ENCODE peak calls at places on chromosomes 1 and 21, in six cellular contexts. One of them, this sample, is unnamed.
A peak's percentile ranks its signal among the peaks of the same experiment; 100 is the strongest.

GRCh38 chr1:75937034-75937433 is 4.8 kb upstream of the ASB17 start:
- DNase-seq in heart right ventricle: no peak
- DNase-seq in AG09319: no peak
- DNase-seq in body of pancreas: no peak
- DNase-seq in posterior cingulate gyrus: no peak
- DNase-seq in SW480: no peak
- DNase-seq in this sample: peak; percentile 21

GRCh38 chr1:238465449-238465848 is 574.7 kb upstream of the ZP4 start:
- DNase-seq in body of pancreas: no peak
- DNase-seq in SW480: no peak
- DNase-seq in AG09319: no peak
- DNase-seq in posterior cingulate gyrus: no peak
- DNase-seq in heart right ventricle: no peak
- DNase-seq in this sample: no peak

GRCh38 chr1:31397360-31398095 is 15.5 kb upstream of the SERINC2 start:
- DNase-seq in heart right ventricle: no peak
- DNase-seq in SW480: peak; percentile 83
- DNase-seq in AG09319: no peak
- DNase-seq in body of pancreas: no peak
- DNase-seq in posterior cingulate gyrus: no peak
- DNase-seq in this sample: no peak

GRCh38 chr21:44994016-44994365 is 54.2 kb downstream of the SLX9 start:
- DNase-seq in AG09319: no peak
- DNase-seq in heart right ventricle: peak; percentile 79
- DNase-seq in posterior cingulate gyrus: no peak
- DNase-seq in body of pancreas: no peak
- DNase-seq in SW480: no peak
- DNase-seq in this sample: no peak

GRCh38 chr1:160748182-160748876 is 9.3 kb downstream of the SLAMF7 start:
- DNase-seq in heart right ventricle: no peak
- DNase-seq in body of pancreas: no peak
- DNase-seq in SW480: peak; percentile 8
- DNase-seq in posterior cingulate gyrus: no peak
- DNase-seq in AG09319: no peak
- DNase-seq in this sample: no peak

GRCh38 chr21:40706806-40707205 is 140.2 kb downstream of the DSCAM start:
- DNase-seq in posterior cingulate gyrus: no peak
- DNase-seq in body of pancreas: no peak
- DNase-seq in SW480: peak; percentile 39
- DNase-seq in AG09319: no peak
- DNase-seq in heart right ventricle: no peak
- DNase-seq in this sample: no peak

GRCh38 chr1:89804646-89805237 is 16.1 kb upstream of the LRRC8D start:
- DNase-seq in AG09319: peak; percentile 67
- DNase-seq in posterior cingulate gyrus: peak; percentile 68
- DNase-seq in body of pancreas: peak; percentile 87
- DNase-seq in heart right ventricle: peak; percentile 89
- DNase-seq in SW480: peak; percentile 70
- DNase-seq in this sample: peak; percentile 69

GRCh38 chr1:235326719-235327558 is 1.0 kb downstream of the ARID4B start:
- DNase-seq in SW480: peak; percentile 54
- DNase-seq in AG09319: no peak
- DNase-seq in body of pancreas: peak; percentile 43
- DNase-seq in posterior cingulate gyrus: no peak
- DNase-seq in heart right ventricle: peak; percentile 33
- DNase-seq in this sample: no peak

GRCh38 chr1:207049974-207050391 is 1.0 kb downstream of the YOD1 start:
- DNase-seq in AG09319: no peak
- DNase-seq in SW480: peak; percentile 68
- DNase-seq in heart right ventricle: peak; percentile 54
- DNase-seq in body of pancreas: peak; percentile 57
- DNase-seq in posterior cingulate gyrus: no peak
- DNase-seq in this sample: no peak

GRCh38 chr1:154404511-154404931 is 622 bp upstream of the IL6R start:
- DNase-seq in AG09319: no peak
- DNase-seq in body of pancreas: no peak
- DNase-seq in posterior cingulate gyrus: no peak
- DNase-seq in heart right ventricle: no peak
- DNase-seq in SW480: no peak
- DNase-seq in this sample: no peak

GRCh38 chr1:164716992-164717703 is 158.2 kb downstream of the PBX1 start:
- DNase-seq in heart right ventricle: no peak
- DNase-seq in posterior cingulate gyrus: no peak
- DNase-seq in body of pancreas: no peak
- DNase-seq in SW480: no peak
- DNase-seq in AG09319: no peak
- DNase-seq in this sample: peak; percentile 59

GRCh38 chr1:116239916-116240315 is 128.7 kb downstream of the MAB21L3 start:
- DNase-seq in heart right ventricle: no peak
- DNase-seq in SW480: no peak
- DNase-seq in AG09319: no peak
- DNase-seq in posterior cingulate gyrus: no peak
- DNase-seq in body of pancreas: no peak
- DNase-seq in this sample: no peak

GRCh38 chr1:209723761-209724693 is 19.4 kb downstream of the HSD11B1 start:
- DNase-seq in AG09319: no peak
- DNase-seq in heart right ventricle: no peak
- DNase-seq in posterior cingulate gyrus: no peak
- DNase-seq in SW480: no peak
- DNase-seq in body of pancreas: no peak
- DNase-seq in this sample: no peak

GRCh38 chr1:63797056-63797726 is 23.4 kb downstream of the ROR1 start:
- DNase-seq in AG09319: no peak
- DNase-seq in posterior cingulate gyrus: no peak
- DNase-seq in SW480: no peak
- DNase-seq in heart right ventricle: no peak
- DNase-seq in body of pancreas: no peak
- DNase-seq in this sample: no peak

GRCh38 chr1:156663178-156663577 is 14.0 kb downstream of the NES start:
- DNase-seq in AG09319: no peak
- DNase-seq in posterior cingulate gyrus: no peak
- DNase-seq in heart right ventricle: peak; percentile 86
- DNase-seq in body of pancreas: no peak
- DNase-seq in SW480: no peak
- DNase-seq in this sample: no peak

GRCh38 chr1:192756314-192756713 is 52.5 kb upstream of the RGS2 start:
- DNase-seq in AG09319: no peak
- DNase-seq in posterior cingulate gyrus: no peak
- DNase-seq in heart right ventricle: no peak
- DNase-seq in SW480: no peak
- DNase-seq in body of pancreas: no peak
- DNase-seq in this sample: no peak

GRCh38 chr1:46520063-46520911 is 30.7 kb downstream of the DMBX1 start:
- DNase-seq in AG09319: no peak
- DNase-seq in posterior cingulate gyrus: no peak
- DNase-seq in heart right ventricle: no peak
- DNase-seq in SW480: peak; percentile 84
- DNase-seq in body of pancreas: no peak
- DNase-seq in this sample: no peak

GRCh38 chr1:47561523-47562007 is 123.7 kb downstream of the FOXD2 start:
- DNase-seq in posterior cingulate gyrus: no peak
- DNase-seq in AG09319: no peak
- DNase-seq in body of pancreas: no peak
- DNase-seq in SW480: peak; percentile 31
- DNase-seq in heart right ventricle: no peak
- DNase-seq in this sample: no peak

GRCh38 chr21:29218749-29219148 is 80.0 kb upstream of the BACH1 start:
- DNase-seq in SW480: no peak
- DNase-seq in body of pancreas: peak; percentile 33
- DNase-seq in AG09319: no peak
- DNase-seq in posterior cingulate gyrus: no peak
- DNase-seq in heart right ventricle: no peak
- DNase-seq in this sample: no peak

GRCh38 chr1:153483776-153484175 is 23.3 kb upstream of the S100A7 start:
- DNase-seq in body of pancreas: no peak
- DNase-seq in heart right ventricle: no peak
- DNase-seq in posterior cingulate gyrus: no peak
- DNase-seq in SW480: peak; percentile 33
- DNase-seq in AG09319: no peak
- DNase-seq in this sample: no peak

GRCh38 chr1:19432943-19433609 is 52.3 kb downstream of the CAPZB start:
- DNase-seq in SW480: no peak
- DNase-seq in heart right ventricle: no peak
- DNase-seq in AG09319: no peak
- DNase-seq in posterior cingulate gyrus: no peak
- DNase-seq in body of pancreas: no peak
- DNase-seq in this sample: peak; percentile 64

GRCh38 chr1:215497516-215497915 is 69.6 kb upstream of the KCTD3 start:
- DNase-seq in AG09319: no peak
- DNase-seq in posterior cingulate gyrus: no peak
- DNase-seq in heart right ventricle: no peak
- DNase-seq in body of pancreas: no peak
- DNase-seq in SW480: no peak
- DNase-seq in this sample: no peak

GRCh38 chr1:168081373-168082007 is 55.2 kb downstream of the GPR161 start:
- DNase-seq in SW480: no peak
- DNase-seq in heart right ventricle: no peak
- DNase-seq in posterior cingulate gyrus: no peak
- DNase-seq in body of pancreas: no peak
- DNase-seq in AG09319: peak; percentile 71
- DNase-seq in this sample: no peak

This sample was measured in HFF-Myc.